ENCODE peak calls at places on chromosomes 12 and 14, in four cellular contexts. One of them, this sample, is unnamed.

GRCh38 chr12:100993916-100994315 is 199.3 kb downstream of the ANO4 start:
- DNase-seq in HepG2: no peak
- DNase-seq in esophagus muscularis mucosa: no peak
- DNase-seq in suprapubic skin: no peak
- DNase-seq in this sample: no peak

GRCh38 chr14:89260898-89261297 is 156.1 kb downstream of the FOXN3 start:
- DNase-seq in HepG2: no peak
- DNase-seq in esophagus muscularis mucosa: no peak
- DNase-seq in suprapubic skin: no peak
- DNase-seq in this sample: no peak

GRCh38 chr14:106657460-106657859 is 1131.1 kb downstream of the TMEM121 start:
- DNase-seq in HepG2: no peak
- DNase-seq in esophagus muscularis mucosa: peak; percentile 64
- DNase-seq in suprapubic skin: no peak
- DNase-seq in this sample: no peak

GRCh38 chr12:48882325-48882687 is 16.6 kb upstream of the RND1 start:
- DNase-seq in HepG2: no peak
- DNase-seq in esophagus muscularis mucosa: no peak
- DNase-seq in suprapubic skin: no peak
- DNase-seq in this sample: no peak

GRCh38 chr12:66103011-66103913 is 27.3 kb downstream of the LLPH start:
- DNase-seq in HepG2: no peak
- DNase-seq in esophagus muscularis mucosa: no peak
- DNase-seq in suprapubic skin: no peak
- DNase-seq in this sample: no peak

GRCh38 chr14:54697806-54698205 is 130.9 kb downstream of the SAMD4A start:
- DNase-seq in HepG2: no peak
- DNase-seq in esophagus muscularis mucosa: no peak
- DNase-seq in suprapubic skin: no peak
- DNase-seq in this sample: no peak

GRCh38 chr14:85308531-85309300 is 221.2 kb upstream of the FLRT2 start:
- DNase-seq in HepG2: no peak
- DNase-seq in esophagus muscularis mucosa: no peak
- DNase-seq in suprapubic skin: no peak
- DNase-seq in this sample: no peak

GRCh38 chr12:127677537-127678131 is 589.3 kb upstream of the TMEM132C start:
- DNase-seq in HepG2: peak; percentile 44
- DNase-seq in esophagus muscularis mucosa: peak; percentile 89
- DNase-seq in suprapubic skin: no peak
- DNase-seq in this sample: peak; percentile 70

GRCh38 chr14:58362798-58363412 is 32.8 kb upstream of the TOMM20L start:
- DNase-seq in HepG2: peak; percentile 41
- DNase-seq in esophagus muscularis mucosa: no peak
- DNase-seq in suprapubic skin: no peak
- DNase-seq in this sample: no peak

GRCh38 chr12:105504286-105504685 is 173.8 kb downstream of the C12orf75 start:
- DNase-seq in HepG2: no peak
- DNase-seq in esophagus muscularis mucosa: peak; percentile 31
- DNase-seq in suprapubic skin: no peak
- DNase-seq in this sample: no peak

GRCh38 chr14:71498151-71498734 is 434.0 kb upstream of the RGS6 start:
- DNase-seq in HepG2: no peak
- DNase-seq in esophagus muscularis mucosa: no peak
- DNase-seq in suprapubic skin: no peak
- DNase-seq in this sample: no peak

GRCh38 chr12:76123301-76124212 is 39.1 kb upstream of the NAP1L1 start:
- DNase-seq in HepG2: no peak
- DNase-seq in esophagus muscularis mucosa: peak; percentile 72
- DNase-seq in suprapubic skin: no peak
- DNase-seq in this sample: no peak

GRCh38 chr14:95018845-95019244 is 138.5 kb downstream of the DICER1 start:
- DNase-seq in HepG2: no peak
- DNase-seq in esophagus muscularis mucosa: peak; percentile 68
- DNase-seq in suprapubic skin: no peak
- DNase-seq in this sample: no peak

GRCh38 chr12:93569656-93570551 is 2.6 kb upstream of the SOCS2 start:
- DNase-seq in HepG2: peak; percentile 80
- DNase-seq in esophagus muscularis mucosa: peak; percentile 97
- DNase-seq in suprapubic skin: peak; percentile 91
- DNase-seq in this sample: peak; percentile 95

GRCh38 chr14:70662080-70662479 is 20.4 kb downstream of the TTC9 start:
- DNase-seq in HepG2: no peak
- DNase-seq in esophagus muscularis mucosa: no peak
- DNase-seq in suprapubic skin: no peak
- DNase-seq in this sample: no peak

GRCh38 chr14:54023027-54023426 is 66.4 kb upstream of the BMP4 start:
- DNase-seq in HepG2: no peak
- DNase-seq in esophagus muscularis mucosa: no peak
- DNase-seq in suprapubic skin: no peak
- DNase-seq in this sample: no peak

GRCh38 chr12:131852551-131853299 is 24.5 kb downstream of the MMP17 start:
- DNase-seq in HepG2: no peak
- DNase-seq in esophagus muscularis mucosa: no peak
- DNase-seq in suprapubic skin: no peak
- DNase-seq in this sample: no peak

GRCh38 chr14:35215110-35215872 is 76.9 kb upstream of the PSMA6 start:
- DNase-seq in HepG2: peak; percentile 57
- DNase-seq in esophagus muscularis mucosa: no peak
- DNase-seq in suprapubic skin: no peak
- DNase-seq in this sample: no peak

GRCh38 chr12:12398026-12398859 is 41.4 kb downstream of the BORCS5 start:
- DNase-seq in HepG2: peak; percentile 89
- DNase-seq in esophagus muscularis mucosa: peak; percentile 93
- DNase-seq in suprapubic skin: no peak
- DNase-seq in this sample: peak; percentile 88

GRCh38 chr12:74071182-74071581 is 466.5 kb upstream of the ATXN7L3B start:
- DNase-seq in HepG2: no peak
- DNase-seq in esophagus muscularis mucosa: no peak
- DNase-seq in suprapubic skin: no peak
- DNase-seq in this sample: no peak

GRCh38 chr14:77409131-77409533 is 14.2 kb downstream of the NOXRED1 start:
- DNase-seq in HepG2: peak; percentile 41
- DNase-seq in esophagus muscularis mucosa: no peak
- DNase-seq in suprapubic skin: no peak
- DNase-seq in this sample: no peak

GRCh38 chr12:122516544-122517361 is 10.0 kb downstream of the RSRC2 start:
- DNase-seq in HepG2: no peak
- DNase-seq in esophagus muscularis mucosa: no peak
- DNase-seq in suprapubic skin: no peak
- DNase-seq in this sample: no peak

GRCh38 chr14:105541218-105541617 is 14.8 kb downstream of the TMEM121 start:
- DNase-seq in HepG2: no peak
- DNase-seq in esophagus muscularis mucosa: no peak
- DNase-seq in suprapubic skin: no peak
- DNase-seq in this sample: peak; percentile 58

GRCh38 chr12:95790025-95790911 is at the start of gene NTN4:
- DNase-seq in HepG2: no peak
- DNase-seq in esophagus muscularis mucosa: no peak
- DNase-seq in suprapubic skin: peak; percentile 80
- DNase-seq in this sample: peak; percentile 65

GRCh38 chr12:41621288-41621687 is 433.2 kb downstream of the PDZRN4 start:
- DNase-seq in HepG2: no peak
- DNase-seq in esophagus muscularis mucosa: no peak
- DNase-seq in suprapubic skin: no peak
- DNase-seq in this sample: no peak

GRCh38 chr12:34294137-34294536 is 271.8 kb downstream of the ALG10 start:
- DNase-seq in HepG2: no peak
- DNase-seq in esophagus muscularis mucosa: no peak
- DNase-seq in suprapubic skin: peak; percentile 50
- DNase-seq in this sample: no peak

DNA sequence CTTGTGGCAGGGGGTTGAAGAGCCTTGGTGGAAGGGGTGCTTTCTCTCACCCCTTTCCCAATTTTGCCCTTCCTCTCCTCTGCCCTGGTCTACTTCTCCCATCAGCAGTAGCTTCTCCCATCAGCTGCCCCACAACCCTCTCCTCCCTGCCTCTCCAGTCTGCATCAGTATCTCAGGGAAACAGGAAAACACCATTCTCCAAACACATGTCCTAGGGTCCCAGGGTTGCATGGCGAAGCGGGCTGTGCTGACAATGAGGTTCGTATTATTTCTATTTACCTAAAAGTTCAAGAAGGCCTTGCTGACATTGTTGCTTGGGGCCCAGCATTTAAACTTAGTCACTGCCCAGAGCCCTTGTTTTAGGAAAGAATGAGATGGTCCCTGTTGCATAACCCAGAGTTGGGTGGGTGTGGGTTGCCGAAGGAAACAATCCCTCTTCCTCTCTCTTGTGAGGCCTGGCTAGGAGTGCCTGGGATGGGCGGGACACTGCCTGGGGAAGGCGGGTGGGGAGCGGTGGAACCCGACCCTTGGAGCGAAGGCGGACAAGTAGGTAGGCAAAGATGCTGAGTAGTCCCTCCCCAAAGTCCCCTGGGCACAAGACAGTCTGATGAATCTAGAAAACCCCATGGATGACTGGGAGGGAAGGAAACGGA is 1.3 kb upstream of the IGFBP6 start:
- DNase-seq in HepG2: no peak
- DNase-seq in esophagus muscularis mucosa: no peak
- DNase-seq in suprapubic skin: peak; percentile 88
- DNase-seq in this sample: peak; percentile 94
- H3K4me3 ChIP-seq in HepG2: no peak overlapping the region
- H3K4me3 ChIP-seq in esophagus muscularis mucosa: peak overlapping the region; percentile 78
- H3K4me3 ChIP-seq in suprapubic skin: peak overlapping the region; percentile 61
- H3K4me3 ChIP-seq in this sample: peak overlapping the region; percentile 60

GRCh38 chr12:46384451-46385301 is 12.1 kb upstream of the SLC38A2 start:
- DNase-seq in HepG2: no peak
- DNase-seq in esophagus muscularis mucosa: no peak
- DNase-seq in suprapubic skin: no peak
- DNase-seq in this sample: no peak

GRCh38 chr12:46382425-46382973 is 9.9 kb upstream of the SLC38A2 start:
- DNase-seq in HepG2: no peak
- DNase-seq in esophagus muscularis mucosa: no peak
- DNase-seq in suprapubic skin: no peak
- DNase-seq in this sample: no peak

GRCh38 chr12:46383654-46384450 is 11.3 kb upstream of the SLC38A2 start:
- DNase-seq in HepG2: peak; percentile 67
- DNase-seq in esophagus muscularis mucosa: peak; percentile 97
- DNase-seq in suprapubic skin: peak; percentile 97
- DNase-seq in this sample: peak; percentile 98

GRCh38 chr12:46380881-46381280 is 8.3 kb upstream of the SLC38A2 start:
- DNase-seq in HepG2: no peak
- DNase-seq in esophagus muscularis mucosa: no peak
- DNase-seq in suprapubic skin: no peak
- DNase-seq in this sample: no peak

DNA sequence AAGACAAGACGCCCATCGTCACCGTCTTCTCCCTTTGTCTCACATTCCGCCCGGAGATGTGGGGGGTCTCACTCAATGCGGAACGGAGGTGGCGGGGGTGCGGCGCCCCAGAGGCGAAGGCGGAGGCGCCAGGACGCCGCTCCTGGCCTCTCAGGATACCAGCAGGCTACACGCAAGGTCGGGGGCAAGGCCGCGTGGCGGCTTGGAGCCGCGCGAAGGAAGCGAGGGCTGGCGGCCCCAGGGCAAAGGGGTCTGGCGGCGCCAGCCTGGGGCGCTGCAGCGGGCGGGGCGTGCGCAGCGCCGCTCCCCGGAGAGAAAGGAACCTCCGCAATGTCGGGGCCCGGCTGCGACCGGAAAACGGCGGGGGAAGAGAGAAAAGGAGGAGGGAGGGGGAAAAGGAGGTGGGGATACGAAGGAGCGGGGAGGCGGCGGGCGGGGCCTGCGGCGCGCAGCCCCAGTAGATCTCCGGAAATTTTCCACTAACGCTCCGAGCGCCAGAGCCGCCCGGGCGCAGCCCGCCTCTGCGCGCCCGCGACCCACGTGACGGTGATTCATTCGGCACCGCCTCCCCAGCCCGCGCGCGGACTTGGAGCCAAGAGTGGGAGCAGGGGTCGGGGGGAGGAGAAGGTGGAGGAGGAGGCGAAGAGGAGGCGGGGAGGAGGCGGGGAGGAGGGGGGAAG is 10.5 kb upstream of the SLC38A2 start:
- DNase-seq in HepG2: peak; percentile 93
- DNase-seq in esophagus muscularis mucosa: peak; percentile 99
- DNase-seq in suprapubic skin: peak; percentile 99
- DNase-seq in this sample: peak; percentile 99
- TF ChIP-seq EP300 in HepG2: peak; percentile 86
- TF ChIP-seq EP300 in esophagus muscularis mucosa: no peak
- TF ChIP-seq EP300 in suprapubic skin: no peak
- TF ChIP-seq EP300 in this sample: peak; percentile 89

GRCh38 chr12:82781288-82782078 is 94.8 kb downstream of the TMTC2 start:
- DNase-seq in HepG2: no peak
- DNase-seq in esophagus muscularis mucosa: no peak
- DNase-seq in suprapubic skin: no peak
- DNase-seq in this sample: no peak
- H3K4me3 ChIP-seq in HepG2: no peak overlapping the region
- H3K4me3 ChIP-seq in esophagus muscularis mucosa: no peak overlapping the region
- H3K4me3 ChIP-seq in suprapubic skin: no peak overlapping the region
- H3K4me3 ChIP-seq in this sample: no peak overlapping the region

GRCh38 chr12:124653169-124653931 is 85.9 kb upstream of the NCOR2 start:
- DNase-seq in HepG2: no peak
- DNase-seq in esophagus muscularis mucosa: no peak
- DNase-seq in suprapubic skin: no peak
- DNase-seq in this sample: no peak

GRCh38 chr12:124654666-124655316 is 87.4 kb upstream of the NCOR2 start:
- DNase-seq in HepG2: no peak
- DNase-seq in esophagus muscularis mucosa: no peak
- DNase-seq in suprapubic skin: no peak
- DNase-seq in this sample: peak; percentile 87

GRCh38 chr12:124656214-124656516 is 88.8 kb upstream of the NCOR2 start:
- DNase-seq in HepG2: no peak
- DNase-seq in esophagus muscularis mucosa: no peak
- DNase-seq in suprapubic skin: no peak
- DNase-seq in this sample: no peak

GRCh38 chr12:124656947-124657434 is 89.6 kb upstream of the NCOR2 start:
- DNase-seq in HepG2: no peak
- DNase-seq in esophagus muscularis mucosa: no peak
- DNase-seq in suprapubic skin: no peak
- DNase-seq in this sample: no peak

DNA sequence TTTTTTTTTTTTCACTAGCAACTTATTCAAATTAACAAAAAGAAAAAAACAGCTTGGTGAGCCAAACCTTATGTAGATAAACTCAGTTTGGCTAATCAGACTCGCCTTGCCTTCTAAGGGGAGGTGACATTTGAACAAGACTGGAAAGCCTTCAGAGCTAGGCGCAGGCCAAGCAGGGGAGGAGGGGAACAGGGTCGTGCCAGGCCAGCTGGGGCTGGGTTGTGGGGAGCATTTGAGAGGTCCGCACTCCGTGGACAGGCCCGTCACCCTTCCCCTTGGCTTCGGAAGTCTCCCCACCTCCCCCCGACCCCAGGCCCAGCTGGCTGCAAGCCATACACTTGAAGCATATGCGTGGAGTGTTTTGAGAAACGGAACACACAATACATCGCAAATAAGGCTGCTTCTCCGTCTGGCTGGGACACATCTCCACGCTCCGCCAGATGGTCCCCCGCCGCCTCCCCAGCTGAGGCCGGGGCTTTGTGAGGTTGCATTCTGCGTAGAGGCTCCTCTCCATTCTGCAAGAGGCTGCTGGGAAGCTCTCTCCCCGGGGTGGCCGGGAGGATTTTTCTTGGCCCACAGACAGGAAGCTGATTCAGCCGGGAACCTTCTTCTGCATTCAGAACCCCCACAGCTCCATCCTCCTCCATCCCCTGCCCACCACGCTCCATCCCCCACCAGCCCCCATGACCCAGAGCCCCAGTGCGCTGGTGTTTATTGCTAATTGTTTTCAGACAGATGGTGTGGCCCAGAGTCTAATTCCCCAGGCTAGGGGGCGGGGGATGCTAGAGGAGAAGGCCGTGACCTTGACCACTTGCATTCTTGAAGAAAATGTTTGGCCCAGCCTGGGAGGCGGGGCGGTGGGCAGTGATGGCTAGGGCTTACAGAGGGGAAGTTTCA is 88.2 kb upstream of the NCOR2 start:
- DNase-seq in HepG2: no peak
- DNase-seq in esophagus muscularis mucosa: peak; percentile 95
- DNase-seq in suprapubic skin: no peak
- DNase-seq in this sample: peak; percentile 91
- TF ChIP-seq EP300 in HepG2: no peak
- TF ChIP-seq EP300 in esophagus muscularis mucosa: no peak
- TF ChIP-seq EP300 in suprapubic skin: no peak
- TF ChIP-seq EP300 in this sample: no peak